ENCODE peak calls at places on chromosomes 1 and 21, in six cellular contexts. Q, C, Z, P, E and W are unnamed samples.

GRCh38 chr1:170562644-170563338 is 30.8 kb downstream of the GORAB start:
- DNase-seq in Q (peak), C (peak), Z (peak), P (peak), E (peak), W (peak)

GRCh38 chr1:239558992-239559391 is 172.6 kb downstream of the CHRM3 start:
- DNase-seq in Q (no peak), C (no peak), Z (no peak), P (no peak), E (no peak), W (no peak)

GRCh38 chr1:85894651-85895050 is 186.4 kb upstream of the ZNHIT6 start:
- DNase-seq in Q (peak), C (peak), Z (no peak), P (peak), E (peak), W (peak)

GRCh38 chr1:56644064-56644940 is 812 bp upstream of the PRKAA2 start:
- DNase-seq in Q (no peak), C (no peak), Z (no peak), P (no peak), E (peak), W (no peak)

GRCh38 chr21:42252267-42252666 is 33.3 kb downstream of the ABCG1 start:
- DNase-seq in Q (no peak), C (no peak), Z (no peak), P (no peak), E (no peak), W (no peak)

GRCh38 chr1:64087768-64088167 is 115.7 kb upstream of the UBE2U start:
- DNase-seq in Q (no peak), C (no peak), Z (no peak), P (no peak), E (no peak), W (no peak)

GRCh38 chr1:74522143-74522542 is 9.7 kb upstream of the LRRC53 start:
- DNase-seq in Q (no peak), C (no peak), Z (peak), P (no peak), E (no peak), W (no peak)

GRCh38 chr1:30525980-30526651 is 197.3 kb downstream of the MATN1 start:
- DNase-seq in Q (peak), C (peak), Z (no peak), P (no peak), E (no peak), W (peak)

GRCh38 chr1:222276062-222276461 is 271.8 kb downstream of the HHIPL2 start:
- DNase-seq in Q (no peak), C (no peak), Z (no peak), P (no peak), E (no peak), W (no peak)

GRCh38 chr1:47210666-47211065 is 20.8 kb upstream of the PDZK1IP1 start:
- DNase-seq in Q (no peak), C (no peak), Z (no peak), P (no peak), E (peak), W (no peak)

GRCh38 chr1:200359610-200360163 is 50.1 kb downstream of the ZNF281 start:
- DNase-seq in Q (no peak), C (no peak), Z (no peak), P (no peak), E (no peak), W (peak)

GRCh38 chr1:61287734-61288133 is 205.4 kb downstream of the NFIA start:
- DNase-seq in Q (peak), C (no peak), Z (no peak), P (no peak), E (peak), W (no peak)
- TF ChIP-seq MAX in Q (no peak), C (no peak), Z (no peak), P (no peak), E (no peak), W (no peak)

DNA sequence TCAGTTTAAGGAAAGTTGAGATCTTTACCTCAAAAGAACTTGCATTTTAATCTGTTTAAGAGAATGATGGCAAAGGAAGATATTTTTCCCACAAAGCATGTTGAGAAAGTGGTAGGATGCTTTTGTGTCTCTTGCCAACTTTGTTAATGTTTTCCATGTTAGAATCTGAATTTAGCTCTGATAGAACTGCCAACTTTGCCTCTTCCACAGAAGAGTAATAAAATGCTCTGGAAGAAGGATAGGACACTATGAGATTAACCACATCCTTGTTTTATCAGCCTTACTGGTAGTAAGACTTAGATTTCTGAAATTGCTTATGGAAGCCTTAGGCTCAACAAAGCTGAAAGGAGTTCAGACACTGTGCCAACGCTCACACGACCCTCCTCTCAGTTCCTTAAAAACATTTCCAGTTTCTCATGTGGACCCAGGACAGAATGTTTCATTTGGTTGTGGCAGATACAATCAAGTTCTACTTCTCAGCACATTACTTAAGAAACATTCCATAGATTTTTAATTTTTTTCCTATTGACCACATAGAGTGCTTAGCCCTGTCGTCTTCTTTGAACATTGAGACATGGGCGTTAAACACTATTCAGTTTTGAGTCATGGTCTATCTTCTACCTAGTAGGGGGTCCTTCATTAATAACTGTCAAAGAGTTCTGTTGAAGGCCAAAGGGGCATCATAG is 59.0 kb downstream of the MTR start:
- DNase-seq in Q (no peak), C (no peak), Z (no peak), P (no peak), E (no peak), W (no peak)
- H3K4me3 ChIP-seq in Q (no peak), C (no peak), Z (no peak), P (no peak), E (no peak), W (no peak)

GRCh38 chr1:54582566-54583306 is 34.7 kb downstream of the ACOT11 start:
- DNase-seq in Q (no peak), C (no peak), Z (no peak), P (no peak), E (no peak), W (no peak)

GRCh38 chr1:54580856-54581550 is 33.0 kb downstream of the ACOT11 start:
- DNase-seq in Q (no peak), C (no peak), Z (no peak), P (no peak), E (no peak), W (no peak)

GRCh38 chr1:54577612-54578011 is 29.6 kb downstream of the ACOT11 start:
- DNase-seq in Q (no peak), C (no peak), Z (no peak), P (peak), E (peak), W (no peak)

GRCh38 chr1:54581621-54582035 is 33.6 kb downstream of the ACOT11 start:
- DNase-seq in Q (peak), C (peak), Z (no peak), P (no peak), E (peak), W (no peak)

DNA sequence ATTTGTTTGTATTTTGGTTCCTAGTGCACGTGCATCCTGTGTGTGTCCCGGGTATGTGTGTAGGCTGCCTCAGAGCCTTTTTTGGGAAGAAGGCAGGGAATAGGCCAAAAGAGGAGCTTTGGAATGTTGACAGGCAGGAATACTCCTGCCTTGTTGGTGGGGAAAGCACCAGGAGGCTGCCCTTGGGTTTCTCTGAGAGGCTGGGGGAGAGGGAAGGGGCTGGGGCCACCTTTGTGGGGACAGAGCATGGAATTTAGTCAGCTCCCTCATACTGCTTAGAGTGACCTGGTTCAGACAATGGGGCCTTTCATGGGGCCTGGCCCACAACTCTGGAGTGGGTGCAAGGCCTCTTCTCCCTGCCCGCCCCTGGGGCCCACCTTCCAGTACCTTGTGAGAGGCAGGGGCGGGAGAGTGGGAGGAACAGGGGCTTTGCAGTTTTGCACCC is 31.3 kb downstream of the ACOT11 start:
- DNase-seq in Q (no peak), C (no peak), Z (no peak), P (no peak), E (no peak), W (no peak)
- TF ChIP-seq MAX in Q (no peak), C (no peak), Z (no peak), P (no peak), E (no peak), W (no peak)

DNA sequence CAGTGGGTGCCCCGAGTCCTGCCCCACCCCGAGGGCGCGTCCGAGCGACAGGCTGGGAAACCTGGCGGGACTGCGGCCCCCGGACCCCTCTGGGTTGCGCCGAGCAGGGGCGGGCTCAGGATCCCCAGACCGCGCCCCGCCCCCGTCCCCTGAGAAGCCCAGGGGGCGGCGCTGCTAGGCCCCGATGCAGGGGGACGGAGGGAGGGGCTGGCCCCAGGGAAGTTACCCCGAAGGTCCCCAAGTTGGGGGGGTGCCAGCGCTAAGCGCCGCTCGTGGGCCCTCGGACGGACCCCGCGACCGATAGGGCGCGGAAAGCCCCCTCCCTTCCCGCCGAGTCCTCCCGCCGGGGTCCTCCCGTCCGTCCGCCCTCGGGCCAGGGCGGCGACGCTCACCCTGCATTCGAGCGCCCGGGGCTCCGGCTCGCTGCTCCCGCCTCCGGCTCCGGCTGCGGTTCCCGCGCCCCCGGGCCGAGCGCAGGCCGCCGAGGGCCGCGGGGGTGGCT is 414 bp downstream of the GPR153 start:
- DNase-seq in Q (no peak), C (no peak), Z (no peak), P (peak), E (peak), W (peak)
- H3K4me3 ChIP-seq in Q (peak), C (peak), Z (peak), P (peak), E (peak), W (no peak)

DNA sequence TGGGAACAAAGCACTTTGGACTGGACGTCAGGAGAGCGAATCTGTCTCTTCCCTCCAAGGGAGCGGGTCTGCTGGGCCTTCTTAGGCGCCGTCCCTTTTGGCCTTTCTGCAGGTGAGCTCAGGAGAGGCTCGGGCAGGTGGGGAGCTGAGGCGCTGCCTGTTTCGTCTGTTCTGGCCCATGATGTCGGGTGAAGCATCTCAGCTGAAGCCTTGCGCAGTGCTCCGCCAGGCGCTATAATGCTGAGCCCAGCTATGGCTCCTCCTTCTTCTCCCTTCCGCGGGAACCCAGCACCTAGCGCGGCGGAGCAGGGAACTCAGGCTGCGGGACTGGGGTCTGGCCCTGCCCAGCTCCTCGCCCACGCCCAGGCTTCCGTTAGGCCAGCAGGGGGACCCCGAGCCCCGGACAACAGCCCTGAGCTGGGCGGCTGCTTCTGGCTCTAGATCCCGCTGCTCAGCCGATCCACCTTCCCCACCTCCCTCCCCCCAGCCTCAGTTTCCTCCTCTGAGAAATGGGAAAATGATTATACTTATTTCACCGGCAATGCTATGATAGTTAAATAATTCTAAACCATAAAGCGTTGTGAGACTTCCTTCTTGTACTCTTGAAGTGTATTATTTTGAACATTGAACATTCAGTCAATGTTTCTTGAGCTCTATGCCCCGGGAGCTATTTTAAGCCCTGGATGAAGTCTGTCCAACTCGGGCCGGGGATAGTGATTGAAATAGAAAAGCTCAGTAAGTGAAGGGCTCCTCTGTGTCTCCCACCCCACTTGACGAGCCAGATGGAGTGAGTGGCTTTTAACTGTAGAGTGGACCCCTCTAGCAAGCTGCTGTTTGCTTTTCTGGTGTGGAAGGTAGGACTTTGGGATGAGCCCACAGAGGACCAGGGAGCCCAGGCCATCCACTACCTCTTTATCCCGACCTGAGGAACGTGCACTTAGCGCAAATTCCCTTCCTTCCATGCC is 9.6 kb upstream of the ADORA1 start:
- DNase-seq in Q (peak), C (peak), Z (peak), P (peak), E (peak), W (peak)
- TF ChIP-seq MAX in Q (no peak), C (no peak), Z (peak), P (no peak), E (no peak), W (peak)

GRCh38 chr21:40839551-40839950 is 7.4 kb downstream of the DSCAM start:
- DNase-seq in Q (no peak), C (no peak), Z (no peak), P (no peak), E (no peak), W (no peak)

GRCh38 chr21:40840441-40840840 is 6.5 kb downstream of the DSCAM start:
- DNase-seq in Q (no peak), C (no peak), Z (no peak), P (no peak), E (no peak), W (no peak)

GRCh38 chr21:40841524-40842196 is 5.3 kb downstream of the DSCAM start:
- DNase-seq in Q (no peak), C (peak), Z (peak), P (peak), E (no peak), W (peak)

GRCh38 chr21:40844935-40845334 is 2.0 kb downstream of the DSCAM start:
- DNase-seq in Q (no peak), C (no peak), Z (no peak), P (no peak), E (no peak), W (no peak)

DNA sequence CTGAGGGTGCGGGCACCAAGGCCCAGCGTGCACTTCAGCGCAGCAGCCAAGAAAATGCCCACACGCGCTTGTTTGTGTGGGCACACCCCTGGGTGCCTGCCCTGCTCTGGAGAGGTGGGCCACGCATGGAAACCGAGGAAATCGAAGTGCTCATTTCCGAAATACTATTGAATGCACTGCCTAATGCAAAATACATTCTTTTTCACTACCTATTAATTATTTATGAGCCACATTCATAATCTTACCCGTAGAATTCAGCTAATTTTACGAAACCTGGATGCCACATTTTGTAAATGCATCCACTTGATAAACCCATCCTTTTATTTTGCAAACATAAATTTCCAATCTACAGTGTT is 4.8 kb downstream of the DSCAM start:
- DNase-seq in Q (no peak), C (no peak), Z (no peak), P (no peak), E (no peak), W (no peak)
- H3K4me3 ChIP-seq in Q (no peak), C (no peak), Z (no peak), P (no peak), E (no peak), W (no peak)

GRCh38 chr21:46081022-46081861 is 16.7 kb upstream of the COL6A2 start:
- DNase-seq in Q (no peak), C (no peak), Z (no peak), P (no peak), E (no peak), W (no peak)

GRCh38 chr21:46078984-46079356 is 18.9 kb upstream of the COL6A2 start:
- DNase-seq in Q (no peak), C (no peak), Z (no peak), P (no peak), E (no peak), W (no peak)

GRCh38 chr21:46078322-46078981 is 19.5 kb upstream of the COL6A2 start:
- DNase-seq in Q (no peak), C (no peak), Z (no peak), P (no peak), E (no peak), W (no peak)

GRCh38 chr21:46080171-46081021 is 17.5 kb upstream of the COL6A2 start:
- DNase-seq in Q (no peak), C (no peak), Z (no peak), P (no peak), E (no peak), W (no peak)

GRCh38 chr21:46079357-46080170 is 18.3 kb upstream of the COL6A2 start:
- DNase-seq in Q (no peak), C (no peak), Z (no peak), P (no peak), E (no peak), W (peak)
- TF ChIP-seq MAX in Q (no peak), C (no peak), Z (no peak), P (no peak), E (no peak), W (peak)

DNA sequence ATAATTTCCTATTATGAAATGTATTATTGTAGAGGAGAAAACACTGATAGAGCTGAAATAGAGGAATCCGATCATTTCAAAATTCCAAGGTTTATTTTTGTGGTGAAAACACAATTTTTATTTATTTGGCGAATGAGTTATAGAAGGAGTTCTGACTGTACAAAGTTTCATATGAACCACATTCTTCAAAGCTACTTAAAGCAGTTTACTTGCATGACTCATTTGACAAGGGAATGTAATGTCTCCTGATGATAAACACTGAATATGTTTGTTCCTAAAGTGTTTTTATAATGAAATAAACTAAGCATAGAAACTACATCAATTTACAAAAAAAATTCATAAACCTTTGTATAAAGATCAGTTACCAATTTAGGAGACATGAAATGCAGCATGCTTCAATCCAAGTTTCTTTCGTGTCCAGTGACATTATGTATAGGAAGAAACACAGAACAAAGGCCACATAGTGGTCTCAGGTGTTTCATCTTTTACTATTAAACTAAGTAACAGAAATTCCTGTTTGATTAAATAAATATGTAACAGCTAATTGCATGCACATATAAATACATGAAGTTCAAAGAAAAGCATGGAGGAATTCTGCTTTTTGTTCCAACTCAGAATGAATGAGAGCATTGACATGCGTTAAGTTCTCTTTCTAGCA is 2.4 kb downstream of the PRKACB start:
- DNase-seq in Q (peak), C (no peak), Z (no peak), P (no peak), E (peak), W (peak)
- H3K4me3 ChIP-seq in Q (no peak), C (no peak), Z (no peak), P (no peak), E (peak), W (peak)